ENCODE peak calls at places on chromosomes 3 and 15, in nine cellular contexts. M is A549, O is IMR-90, U is esophagus muscularis mucosa, S is Panc1, F is left ventricle myocardium inferior, C is AG04450, D is tibial nerve, J is suprapubic skin. Z is an unnamed sample.
A peak's percentile ranks its signal among the peaks of the same experiment; 100 is the strongest.

GRCh38 chr15:53869044-53869805 is 109.0 kb upstream of the UNC13C start:
- DNase-seq in M (peak; percentile 16), O (no peak), U (no peak), S (no peak), F (no peak), C (no peak), D (no peak), J (no peak), Z (no peak)

GRCh38 chr3:127462111-127462655 is 128.3 kb downstream of the TPRA1 start:
- DNase-seq in M (no peak), O (no peak), U (no peak), S (no peak), F (no peak), C (no peak), D (no peak), J (no peak), Z (no peak)

GRCh38 chr3:23696842-23697241 is 108.9 kb upstream of the UBE2E1 start:
- DNase-seq in M (no peak), O (peak; percentile 72), U (no peak), S (no peak), F (no peak), C (no peak), D (no peak), J (no peak), Z (no peak)

GRCh38 chr3:41662288-41662687 is 299.6 kb downstream of the ULK4 start:
- DNase-seq in M (no peak), O (peak; percentile 30), U (no peak), S (no peak), F (no peak), C (no peak), D (no peak), J (no peak), Z (no peak)

GRCh38 chr15:81280696-81281095 is 43.2 kb downstream of the STARD5 start:
- DNase-seq in M (no peak), O (no peak), U (no peak), S (no peak), F (no peak), C (no peak), D (no peak), J (no peak), Z (no peak)

GRCh38 chr3:138084196-138084595 is 31.2 kb downstream of the DZIP1L start:
- DNase-seq in M (no peak), O (no peak), U (no peak), S (no peak), F (no peak), C (no peak), D (no peak), J (no peak), Z (no peak)

GRCh38 chr15:70197945-70198361 is 100.2 kb upstream of the TLE3 start:
- DNase-seq in M (no peak), O (no peak), U (no peak), S (no peak), F (no peak), C (no peak), D (peak; percentile 21), J (no peak), Z (no peak)

GRCh38 chr3:189714991-189715961 is 84.1 kb downstream of the TP63 start:
- DNase-seq in M (no peak), O (peak; percentile 74), U (no peak), S (no peak), F (no peak), C (no peak), D (no peak), J (no peak), Z (no peak)

GRCh38 chr15:77810180-77810579 is 177.5 kb upstream of the LINGO1 start:
- DNase-seq in M (no peak), O (no peak), U (no peak), S (no peak), F (no peak), C (no peak), D (no peak), J (no peak), Z (no peak)

GRCh38 chr3:190375671-190376070 is 12.3 kb upstream of the CLDN16 start:
- DNase-seq in M (no peak), O (no peak), U (no peak), S (no peak), F (no peak), C (no peak), D (no peak), J (no peak), Z (no peak)

GRCh38 chr15:83327041-83327440 is 42.6 kb upstream of the BNC1 start:
- DNase-seq in M (no peak), O (no peak), U (no peak), S (no peak), F (no peak), C (no peak), D (no peak), J (no peak), Z (no peak)

GRCh38 chr15:70278644-70279043 is 180.9 kb upstream of the TLE3 start:
- DNase-seq in M (no peak), O (no peak), U (no peak), S (no peak), F (no peak), C (no peak), D (no peak), J (no peak), Z (peak; percentile 15)

GRCh38 chr3:176521531-176522175 is 675.6 kb downstream of the TBL1XR1 start:
- DNase-seq in M (no peak), O (peak; percentile 48), U (no peak), S (no peak), F (no peak), C (no peak), D (no peak), J (no peak), Z (no peak)

GRCh38 chr15:95175914-95176658 is 944.7 kb downstream of the MCTP2 start:
- DNase-seq in M (no peak), O (peak; percentile 70), U (no peak), S (no peak), F (no peak), C (no peak), D (no peak), J (no peak), Z (no peak)

GRCh38 chr15:70264014-70264492 is 166.3 kb upstream of the TLE3 start:
- DNase-seq in M (no peak), O (no peak), U (no peak), S (no peak), F (no peak), C (no peak), D (no peak), J (no peak), Z (no peak)

GRCh38 chr3:124714218-124714853 is 15.9 kb upstream of the UMPS start:
- DNase-seq in M (no peak), O (peak; percentile 21), U (no peak), S (no peak), F (no peak), C (peak; percentile 1), D (no peak), J (no peak), Z (no peak)

GRCh38 chr3:128274837-128275236 is 121.6 kb downstream of the EEFSEC start:
- DNase-seq in M (no peak), O (peak; percentile 96), U (no peak), S (no peak), F (no peak), C (peak; percentile 82), D (no peak), J (no peak), Z (no peak)

GRCh38 chr3:66488492-66488891 is 12.3 kb downstream of the LRIG1 start:
- DNase-seq in M (no peak), O (no peak), U (no peak), S (no peak), F (no peak), C (no peak), D (no peak), J (no peak), Z (no peak)

GRCh38 chr3:143484851-143485512 is 363.3 kb downstream of the SLC9A9 start:
- DNase-seq in M (peak; percentile 5), O (no peak), U (no peak), S (no peak), F (no peak), C (no peak), D (no peak), J (no peak), Z (no peak)
- H3K27ac ChIP-seq in M (no peak overlapping the region), O (no peak overlapping the region), U (no peak overlapping the region), S (no peak overlapping the region), F (no peak overlapping the region), C (no peak overlapping the region), D (no peak overlapping the region), J (no peak overlapping the region), Z (no peak overlapping the region)

GRCh38 chr3:1406250-1406649 is 313.4 kb downstream of the CNTN6 start:
- DNase-seq in M (no peak), O (no peak), U (no peak), S (no peak), F (no peak), C (no peak), D (no peak), J (no peak), Z (no peak)

GRCh38 chr3:1404270-1404669 is 311.4 kb downstream of the CNTN6 start:
- DNase-seq in M (no peak), O (no peak), U (no peak), S (no peak), F (no peak), C (no peak), D (no peak), J (no peak), Z (no peak)

GRCh38 chr3:1400571-1400970 is 307.7 kb downstream of the CNTN6 start:
- DNase-seq in M (no peak), O (no peak), U (no peak), S (no peak), F (no peak), C (no peak), D (no peak), J (no peak), Z (no peak)
- H3K9me3 ChIP-seq in M (no peaks in the 10 kb centered on the region), O (peaks cover 2% of the 10 kb centered on the region), U (no peaks in the 10 kb centered on the region), S (no peaks in the 10 kb centered on the region), F (no peaks in the 10 kb centered on the region), C (no peaks in the 10 kb centered on the region), D (no peaks in the 10 kb centered on the region), J (no peaks in the 10 kb centered on the region), Z (no peaks in the 10 kb centered on the region)

DNA sequence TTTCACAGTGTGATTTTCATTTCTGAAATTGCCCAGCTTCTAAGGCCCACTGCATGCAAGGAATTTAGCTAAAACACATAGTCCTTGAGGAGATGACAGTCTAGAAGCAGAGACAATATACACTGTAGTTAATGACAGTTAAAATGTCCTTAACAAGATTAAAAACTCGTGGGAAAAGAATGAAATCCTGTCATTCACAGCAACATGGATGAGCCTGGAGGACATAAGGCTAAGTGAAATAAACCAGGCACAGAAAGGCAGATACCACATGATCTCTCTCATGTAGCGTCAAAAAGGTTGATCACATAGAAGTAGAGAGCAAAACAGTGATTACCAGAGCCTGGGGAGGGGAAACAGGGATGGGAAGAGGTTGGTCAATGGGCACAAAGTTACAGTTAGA is 36.3 kb upstream of the GOLGA8J start:
- DNase-seq in M (no peak), O (no peak), U (peak; percentile 42), S (no peak), F (no peak), C (no peak), D (no peak), J (no peak), Z (no peak)
- TF ChIP-seq CTCF in M (no peak), O (no peak), U (no peak), S (no peak), F (no peak), C (no peak), D (no peak), J (no peak), Z (no peak)

DNA sequence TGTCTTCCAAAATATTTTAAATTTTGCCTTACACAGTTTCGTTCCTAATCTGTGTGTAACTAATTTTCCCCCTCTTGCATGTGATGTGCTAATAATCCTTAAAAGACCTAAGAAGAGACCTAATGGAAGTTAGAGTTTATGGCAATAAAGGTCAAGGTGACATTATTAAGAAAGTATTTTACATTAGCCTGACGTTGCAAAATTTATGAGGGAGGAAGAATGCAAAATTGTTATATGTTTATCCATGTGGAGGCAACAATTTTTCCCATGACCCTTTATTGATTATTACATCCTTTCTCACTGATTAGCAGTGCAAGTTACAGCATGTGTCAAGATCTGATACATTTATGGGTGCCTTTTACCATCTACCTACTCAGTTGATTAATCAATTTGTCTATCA is 373.8 kb upstream of the ROBO1 start:
- DNase-seq in M (no peak), O (no peak), U (no peak), S (no peak), F (no peak), C (no peak), D (no peak), J (no peak), Z (no peak)
- H3K27ac ChIP-seq in M (no peak overlapping the region), O (no peak overlapping the region), U (no peak overlapping the region), S (no peak overlapping the region), F (no peak overlapping the region), C (no peak overlapping the region), D (no peak overlapping the region), J (no peak overlapping the region), Z (no peak overlapping the region)